ENCODE peak calls at places on chromosomes 16 and 17, in seven cellular contexts. Y is GM12891, D is SK-N-SH, R is GM12878, P is H1, G is HepG2, M is K562. H is an unnamed sample.

GRCh38 chr17:80948961-80949450 is 42.6 kb upstream of the CHMP6 start:
- DNase-seq in G (no peak), R (no peak), Y (no peak), D (peak), M (no peak), P (no peak), H (peak)

GRCh38 chr16:75899163-75899562 is 172.9 kb upstream of the CPHXL start:
- DNase-seq in D (peak), G (no peak), Y (no peak), M (no peak), P (no peak), R (no peak), H (no peak)

GRCh38 chr17:79026345-79027273 is 2.6 kb downstream of the C1QTNF1 start:
- DNase-seq in P (no peak), Y (no peak), M (no peak), R (no peak), G (peak), D (peak), H (peak)

GRCh38 chr16:8878523-8878911 is 3.6 kb upstream of the LITAFD start:
- DNase-seq in Y (no peak), P (no peak), D (no peak), R (no peak), M (no peak), G (no peak), H (no peak)

GRCh38 chr17:40459646-40460584 is 16.7 kb downstream of the IGFBP4 start:
- DNase-seq in Y (no peak), G (no peak), P (no peak), R (no peak), D (peak), M (no peak), H (no peak)

GRCh38 chr17:15263206-15263579 is 1.9 kb downstream of the PMP22 start:
- DNase-seq in G (no peak), Y (no peak), P (no peak), D (peak), R (no peak), M (no peak), H (no peak)

GRCh38 chr17:21199311-21199710 is 14.7 kb downstream of the TMEM11 start:
- DNase-seq in G (no peak), P (no peak), R (no peak), M (no peak), D (no peak), Y (no peak), H (no peak)

GRCh38 chr17:4920351-4921048 is 11.6 kb upstream of the GP1BA start:
- DNase-seq in Y (no peak), G (peak), P (no peak), D (no peak), M (no peak), R (no peak), H (no peak)

GRCh38 chr17:14464741-14465140 is 163.9 kb downstream of the HS3ST3B1 start:
- DNase-seq in D (no peak), M (no peak), G (no peak), P (no peak), R (no peak), Y (no peak), H (no peak)

GRCh38 chr17:235831-236640 is 54.6 kb upstream of the DOC2B start:
- DNase-seq in P (peak), Y (no peak), G (no peak), M (no peak), R (no peak), D (no peak), H (no peak)

GRCh38 chr17:82496529-82497434 is 22.8 kb upstream of the FOXK2 start:
- DNase-seq in R (peak), G (no peak), D (peak), P (peak), Y (peak), M (peak), H (peak)

GRCh38 chr17:57603978-57604377 is 141.1 kb downstream of the CCDC182 start:
- DNase-seq in P (no peak), Y (no peak), D (no peak), M (no peak), G (no peak), R (peak), H (no peak)

GRCh38 chr16:75535211-75535843 is 581 bp downstream of the CHST5 start:
- DNase-seq in R (no peak), D (no peak), Y (no peak), P (no peak), M (no peak), G (no peak), H (no peak)

GRCh38 chr17:30908717-30909420 is 2.8 kb upstream of the TEFM start:
- DNase-seq in Y (no peak), R (no peak), G (no peak), M (no peak), P (no peak), D (no peak), H (no peak)

GRCh38 chr17:28972437-28972836 is 21.1 kb upstream of the PHF12 start:
- DNase-seq in P (no peak), R (no peak), D (no peak), M (no peak), G (no peak), Y (no peak), H (no peak)

GRCh38 chr16:10741844-10742243 is 1.8 kb upstream of the NUBP1 start:
- DNase-seq in M (no peak), D (peak), Y (no peak), P (no peak), G (no peak), R (no peak), H (no peak)

GRCh38 chr17:37787055-37787720 is 42.3 kb upstream of the HNF1B start:
- DNase-seq in R (no peak), G (peak), P (no peak), Y (no peak), D (no peak), M (no peak), H (no peak)

GRCh38 chr17:73938706-73939105 is 264.8 kb upstream of the RPL38 start:
- DNase-seq in R (no peak), M (no peak), D (no peak), G (no peak), Y (no peak), P (no peak), H (no peak)

GRCh38 chr17:73307130-73307529 is 4.7 kb downstream of the CDC42EP4 start:
- DNase-seq in M (no peak), Y (no peak), G (no peak), R (no peak), D (no peak), P (no peak), H (no peak)

GRCh38 chr17:63740464-63741181 is 976 bp downstream of the STRADA start:
- DNase-seq in M (no peak), Y (no peak), D (peak), P (no peak), G (no peak), R (no peak), H (no peak)

GRCh38 chr17:60159479-60159866 is 9.7 kb downstream of the CA4 start:
- DNase-seq in G (no peak), M (no peak), R (no peak), Y (no peak), P (no peak), D (no peak), H (no peak)

GRCh38 chr16:66935319-66936011 is at the start of gene CES2:
- DNase-seq in Y (no peak), D (peak), P (no peak), R (no peak), G (peak), M (peak), H (no peak)

GRCh38 chr16:68369697-68370096 is 58.9 kb downstream of the PRMT7 start:
- DNase-seq in D (no peak), M (no peak), P (no peak), G (no peak), Y (peak), R (peak), H (peak)

GRCh38 chr17:6044261-6044660 is 25.9 kb upstream of the WSCD1 start:
- DNase-seq in G (no peak), D (no peak), Y (no peak), M (no peak), P (no peak), R (no peak), H (no peak)

GRCh38 chr16:583815-584591 is 5.9 kb upstream of the RAB40C start:
- DNase-seq in P (peak), G (no peak), R (no peak), M (no peak), Y (no peak), D (peak), H (no peak)

GRCh38 chr17:17750881-17751280 is 69.6 kb downstream of the RAI1 start:
- DNase-seq in P (no peak), Y (no peak), D (no peak), G (no peak), M (no peak), R (peak), H (peak)

GRCh38 chr17:77735341-77736206 is 222.9 kb upstream of the TNRC6C start:
- DNase-seq in G (no peak), Y (no peak), M (peak), D (peak), P (no peak), R (no peak), H (no peak)

GRCh38 chr17:61579382-61579781 is 11.6 kb downstream of the NACA2 start:
- DNase-seq in D (no peak), P (no peak), G (no peak), R (no peak), M (no peak), Y (no peak), H (no peak)

GRCh38 chr16:69097425-69097824 is 8.0 kb upstream of the HAS3 start:
- DNase-seq in Y (no peak), M (no peak), G (no peak), P (no peak), R (no peak), D (no peak), H (no peak)

GRCh38 chr17:30824002-30824355 is 513 bp downstream of the CRLF3 start:
- DNase-seq in G (no peak), Y (no peak), P (no peak), M (peak), D (peak), R (no peak), H (no peak)

GRCh38 chr17:60269417-60269816 is 119.6 kb downstream of the CA4 start:
- DNase-seq in R (no peak), P (no peak), Y (no peak), M (no peak), D (no peak), G (no peak), H (no peak)

GRCh38 chr16:57736419-57737281 is 1.1 kb downstream of the KATNB1 start:
- DNase-seq in M (peak), R (no peak), G (peak), P (no peak), D (peak), Y (no peak), H (no peak)

GRCh38 chr16:12130691-12131302 is 154.3 kb downstream of the SNX29 start:
- DNase-seq in R (no peak), D (no peak), G (no peak), Y (no peak), P (no peak), M (no peak), H (no peak)

GRCh38 chr16:12131755-12132154 is 155.2 kb downstream of the SNX29 start:
- DNase-seq in D (no peak), M (no peak), R (no peak), Y (no peak), P (no peak), G (no peak), H (no peak)

GRCh38 chr16:12132850-12133249 is 156.3 kb downstream of the SNX29 start:
- DNase-seq in P (no peak), R (no peak), G (no peak), M (no peak), D (no peak), Y (no peak), H (no peak)

GRCh38 chr16:12133738-12134137 is 157.2 kb downstream of the SNX29 start:
- DNase-seq in Y (no peak), D (no peak), G (no peak), M (no peak), P (no peak), R (no peak), H (no peak)

DNA sequence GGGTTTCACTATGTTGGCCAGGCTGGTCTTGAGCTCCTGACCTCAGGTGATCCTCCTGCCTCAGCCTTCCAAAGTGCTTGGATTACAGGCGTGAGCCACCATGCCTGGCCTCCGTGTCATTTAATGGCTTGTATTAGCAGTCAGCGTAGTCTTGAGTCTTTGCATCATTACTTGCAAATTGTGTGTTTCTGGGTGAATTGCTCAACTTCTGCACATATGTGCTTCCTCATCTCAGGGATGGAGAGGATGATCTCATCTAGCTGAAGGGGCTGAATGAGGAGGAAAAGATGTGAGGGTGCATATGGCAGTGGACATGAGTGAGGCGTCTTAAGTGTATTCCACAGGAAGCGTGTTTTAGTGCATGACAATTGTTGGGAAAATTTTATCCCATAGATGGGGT is 155.8 kb downstream of the SNX29 start:
- DNase-seq in M (no peak), P (no peak), R (no peak), G (no peak), Y (no peak), D (no peak), H (no peak)
- TF ChIP-seq TAF1 in M (no peak), P (no peak), R (no peak), G (no peak), Y (no peak), D (no peak), H (no peak)

DNA sequence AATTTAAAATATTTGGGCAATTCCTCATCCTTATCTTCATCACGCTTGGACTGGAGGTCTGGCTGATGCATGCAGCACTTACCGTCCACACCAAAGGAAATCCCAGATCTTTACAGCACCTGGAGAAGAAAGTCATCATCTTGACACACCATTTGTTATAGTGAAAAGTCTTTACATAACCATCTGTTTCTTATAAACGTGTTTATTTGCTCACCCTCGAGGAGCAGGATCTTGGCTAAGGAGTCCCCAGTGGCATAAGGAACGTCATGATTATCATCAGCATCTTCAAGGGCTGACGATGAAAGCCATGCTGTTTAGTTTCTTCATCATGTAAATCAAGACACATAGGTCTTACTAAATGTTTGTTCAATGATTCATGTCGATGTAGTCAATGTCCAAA is 248.8 kb upstream of the ELAC2 start:
- DNase-seq in M (no peak), P (no peak), G (no peak), Y (no peak), D (no peak), R (no peak), H (no peak)
- TF ChIP-seq TAF1 in M (no peak), P (no peak), G (no peak), Y (no peak), D (no peak), R (no peak), H (no peak)

DNA sequence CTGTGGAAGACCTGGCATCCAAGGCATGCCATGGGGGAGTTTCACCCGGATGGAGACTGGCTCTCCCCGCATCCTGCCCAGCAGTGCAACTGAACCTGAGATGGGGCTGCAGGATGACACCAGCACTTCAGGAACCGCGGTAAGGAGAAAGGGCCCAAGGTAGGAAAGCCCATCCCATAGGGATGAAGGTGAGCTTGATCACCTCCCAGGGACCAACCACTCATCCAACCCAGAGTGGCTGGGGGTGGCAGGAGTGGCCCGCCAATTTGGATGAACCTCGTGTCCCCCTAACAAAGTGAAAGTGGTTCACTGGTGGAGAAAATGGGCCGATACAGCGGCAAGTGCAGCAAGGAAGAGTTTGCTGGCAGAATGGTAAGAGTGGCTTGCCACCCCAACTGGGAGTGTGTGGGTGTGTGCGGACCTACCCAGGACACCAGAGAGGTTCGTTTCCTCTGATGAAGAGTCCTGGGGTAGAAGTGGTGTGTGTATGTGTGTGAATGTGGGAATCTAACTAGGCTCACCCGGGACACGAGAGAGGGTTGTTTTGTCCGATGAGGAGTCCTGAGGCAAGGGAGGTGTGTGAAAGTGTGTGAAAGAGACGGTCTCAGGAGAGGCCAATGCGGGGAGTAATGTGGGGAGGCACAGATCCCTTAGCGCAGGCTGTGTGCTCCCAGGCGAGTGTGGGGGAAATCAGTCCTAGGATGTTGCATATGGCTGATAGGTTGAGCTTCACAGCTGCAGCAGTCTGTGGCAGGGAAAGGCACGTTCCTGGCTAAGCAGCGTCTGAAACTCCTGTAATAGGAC is 22.6 kb downstream of the ACSM1 start:
- DNase-seq in D (no peak), G (peak), M (no peak), R (no peak), P (peak), Y (no peak), H (no peak)
- TF ChIP-seq TAF1 in D (no peak), G (peak), M (no peak), R (no peak), P (peak), Y (no peak), H (no peak)

DNA sequence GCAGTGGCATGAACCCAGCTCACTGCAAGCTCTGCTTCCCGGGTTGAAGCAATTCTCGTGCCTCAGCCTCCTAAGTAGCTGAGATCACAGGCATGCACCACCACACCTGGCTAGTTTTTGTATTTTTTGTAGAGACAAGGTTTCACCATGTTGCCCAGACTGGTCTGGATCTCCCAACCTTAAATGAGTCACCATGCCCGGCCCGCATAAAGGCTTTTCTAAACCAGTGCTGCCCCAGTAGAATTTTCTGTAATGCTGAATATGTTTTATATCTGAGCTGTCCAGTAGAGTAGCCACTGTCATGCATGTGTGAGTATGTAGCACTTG is 36.9 kb upstream of the WSB1 start:
- DNase-seq in Y (no peak), M (no peak), G (no peak), R (no peak), P (no peak), D (no peak), H (no peak)
- TF ChIP-seq TAF1 in Y (no peak), M (no peak), G (no peak), R (no peak), P (no peak), D (no peak), H (no peak)

GRCh38 chr17:75739174-75739573 is 17.9 kb downstream of the ITGB4 start:
- DNase-seq in G (no peak), D (no peak), M (no peak), Y (no peak), R (no peak), P (no peak), H (no peak)

GRCh38 chr17:75737133-75737962 is 16.1 kb downstream of the ITGB4 start:
- DNase-seq in Y (no peak), G (no peak), R (no peak), P (no peak), D (no peak), M (no peak), H (no peak)

GRCh38 chr17:75739801-75740200 is 18.5 kb downstream of the ITGB4 start:
- DNase-seq in M (no peak), D (no peak), P (no peak), R (no peak), G (no peak), Y (no peak), H (no peak)

GRCh38 chr17:75740215-75740614 is 19.0 kb downstream of the ITGB4 start:
- DNase-seq in P (no peak), G (no peak), Y (no peak), D (no peak), R (no peak), M (no peak), H (no peak)

DNA sequence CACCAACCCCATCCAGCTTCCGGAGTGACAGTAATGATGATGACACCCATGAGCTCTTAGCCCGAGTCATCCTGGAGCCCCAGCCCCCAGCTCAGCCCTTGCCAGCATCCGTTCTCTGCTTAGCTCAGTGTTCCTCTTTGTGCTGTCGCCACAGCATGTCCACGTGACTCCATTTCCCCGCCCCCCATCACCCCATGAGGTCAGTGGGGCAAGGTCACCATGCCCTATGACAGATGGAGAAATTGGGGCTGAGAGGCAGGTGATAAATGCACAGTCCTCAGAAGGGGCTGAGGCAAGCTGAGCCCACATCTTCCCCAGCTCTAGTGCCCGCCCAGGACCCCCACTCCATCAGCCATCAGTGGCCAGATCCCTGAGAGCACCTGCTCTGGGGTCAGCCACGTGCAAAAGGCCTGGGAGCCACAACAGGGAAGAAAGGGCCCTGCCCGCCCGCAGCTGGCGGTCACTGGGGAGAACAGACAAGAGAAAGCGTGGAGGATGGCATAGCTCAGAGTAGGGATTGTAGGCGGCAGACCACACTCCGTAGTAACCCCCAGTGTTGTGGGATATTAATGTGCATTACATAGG is 17.1 kb downstream of the ITGB4 start:
- DNase-seq in Y (peak), G (peak), R (no peak), P (no peak), D (no peak), M (peak), H (no peak)
- TF ChIP-seq TAF1 in Y (no peak), G (no peak), R (no peak), P (no peak), D (no peak), M (no peak), H (no peak)

GRCh38 chr17:46197526-46197925 is 4.3 kb upstream of the KANSL1 start:
- DNase-seq in Y (no peak), M (no peak), G (no peak), R (no peak), P (no peak), D (no peak), H (no peak)
- TF ChIP-seq TAF1 in Y (no peak), M (no peak), G (no peak), R (no peak), P (no peak), D (no peak), H (no peak)